ENCODE peak calls at places on chromosomes 4 and X, in four cellular contexts. One of them, this sample, is unnamed.

GRCh38 chr4:83011779-83012630 is 1.4 kb upstream of the LIN54 start:
- DNase-seq in CD4-positive, alpha-beta T cell: no peak
- DNase-seq in HFFc6: peak
- DNase-seq in K562: no peak
- DNase-seq in this sample: no peak

GRCh38 chr4:3721627-3722026 is 44.6 kb upstream of the ADRA2C start:
- DNase-seq in CD4-positive, alpha-beta T cell: no peak
- DNase-seq in K562: no peak
- DNase-seq in HFFc6: no peak
- DNase-seq in this sample: no peak

GRCh38 chr4:156773648-156774357 is 197.8 kb downstream of the PDGFC start:
- DNase-seq in K562: no peak
- DNase-seq in HFFc6: peak
- DNase-seq in CD4-positive, alpha-beta T cell: no peak
- DNase-seq in this sample: no peak

GRCh38 chr4:101604976-101605375 is 185.6 kb upstream of the BANK1 start:
- DNase-seq in HFFc6: no peak
- DNase-seq in K562: no peak
- DNase-seq in CD4-positive, alpha-beta T cell: no peak
- DNase-seq in this sample: no peak

GRCh38 chr4:38788327-38788726 is 5.5 kb upstream of the TLR10 start:
- DNase-seq in K562: no peak
- DNase-seq in CD4-positive, alpha-beta T cell: no peak
- DNase-seq in HFFc6: no peak
- DNase-seq in this sample: no peak

GRCh38 chr4:138981930-138982390 is 33.6 kb upstream of the NOCT start:
- DNase-seq in CD4-positive, alpha-beta T cell: no peak
- DNase-seq in HFFc6: peak
- DNase-seq in K562: no peak
- DNase-seq in this sample: no peak

GRCh38 chr4:186651624-186652023 is 72.0 kb downstream of the FAT1 start:
- DNase-seq in HFFc6: no peak
- DNase-seq in K562: no peak
- DNase-seq in CD4-positive, alpha-beta T cell: no peak
- DNase-seq in this sample: no peak

GRCh38 chr4:176981551-176981950 is 188.8 kb upstream of the VEGFC start:
- DNase-seq in K562: no peak
- DNase-seq in CD4-positive, alpha-beta T cell: no peak
- DNase-seq in HFFc6: no peak
- DNase-seq in this sample: no peak

GRCh38 chr4:76987685-76988084 is 38.1 kb downstream of the SEPTIN11 start:
- DNase-seq in HFFc6: no peak
- DNase-seq in K562: no peak
- DNase-seq in CD4-positive, alpha-beta T cell: no peak
- DNase-seq in this sample: no peak

GRCh38 chr4:55554453-55555030 is 7.8 kb upstream of the CLOCK start:
- DNase-seq in HFFc6: peak
- DNase-seq in K562: no peak
- DNase-seq in CD4-positive, alpha-beta T cell: no peak
- DNase-seq in this sample: no peak

GRCh38 chr4:1240721-1241465 is 8.0 kb downstream of the CTBP1 start:
- DNase-seq in CD4-positive, alpha-beta T cell: no peak
- DNase-seq in K562: no peak
- DNase-seq in HFFc6: no peak
- DNase-seq in this sample: no peak

GRCh38 chrX:123450217-123450616 is 266.1 kb downstream of the GRIA3 start:
- DNase-seq in CD4-positive, alpha-beta T cell: no peak
- DNase-seq in HFFc6: no peak
- DNase-seq in K562: peak
- DNase-seq in this sample: no peak
- TF ChIP-seq CTCF in CD4-positive, alpha-beta T cell: no peak
- TF ChIP-seq CTCF in HFFc6: peak
- TF ChIP-seq CTCF in K562: peak
- TF ChIP-seq CTCF in this sample: no peak

DNA sequence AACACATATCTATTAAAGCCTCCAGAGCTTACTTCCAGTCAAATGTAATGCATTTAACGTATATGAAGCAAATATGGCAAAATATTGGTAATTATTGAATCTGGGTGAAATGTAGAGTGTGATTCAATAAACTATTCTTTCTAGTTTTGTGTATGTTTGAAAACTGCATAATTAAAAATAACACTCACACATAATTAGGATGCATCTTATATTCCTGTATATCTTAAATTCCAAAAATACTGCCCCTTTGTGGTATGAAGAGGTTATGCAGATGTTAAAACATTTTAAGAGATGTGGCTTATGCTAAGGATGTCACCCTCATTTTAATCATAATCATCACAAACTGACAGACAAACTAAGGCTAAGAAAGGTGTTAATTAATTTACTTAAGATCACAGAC is 182.9 kb downstream of the COX18 start:
- DNase-seq in HFFc6: no peak
- DNase-seq in K562: peak
- DNase-seq in CD4-positive, alpha-beta T cell: no peak
- DNase-seq in this sample: no peak
- TF ChIP-seq CTCF in HFFc6: peak
- TF ChIP-seq CTCF in K562: peak
- TF ChIP-seq CTCF in CD4-positive, alpha-beta T cell: no peak
- TF ChIP-seq CTCF in this sample: no peak

DNA sequence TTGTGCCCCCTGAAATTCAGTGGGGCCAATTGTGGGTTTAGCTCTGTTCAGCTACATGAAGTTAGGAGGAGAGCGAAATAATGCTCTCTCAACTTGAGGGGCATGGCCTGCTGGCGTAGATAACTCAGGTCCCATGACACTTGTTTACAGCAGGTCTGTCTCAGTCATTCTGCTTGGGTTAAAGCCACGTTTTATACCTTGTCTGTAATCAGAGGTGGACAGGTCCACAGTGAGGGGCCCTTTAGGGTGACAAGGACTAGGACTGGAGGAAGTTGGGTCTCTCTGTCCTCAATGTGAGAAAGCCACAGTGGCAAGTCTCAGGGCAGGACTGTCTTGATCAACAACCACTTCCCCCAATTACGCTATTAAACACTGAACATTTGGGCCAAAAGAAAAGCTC is 49.0 kb downstream of the PDHA1 start:
- DNase-seq in HFFc6: no peak
- DNase-seq in CD4-positive, alpha-beta T cell: no peak
- DNase-seq in K562: peak
- DNase-seq in this sample: no peak
- TF ChIP-seq CTCF in HFFc6: no peak
- TF ChIP-seq CTCF in CD4-positive, alpha-beta T cell: no peak
- TF ChIP-seq CTCF in K562: no peak
- TF ChIP-seq CTCF in this sample: no peak

GRCh38 chr4:2418652-2419571 is at the start of gene CFAP99:
- DNase-seq in CD4-positive, alpha-beta T cell: peak
- DNase-seq in K562: peak
- DNase-seq in HFFc6: peak
- DNase-seq in this sample: peak
- TF ChIP-seq CTCF in CD4-positive, alpha-beta T cell: peak
- TF ChIP-seq CTCF in K562: peak
- TF ChIP-seq CTCF in HFFc6: peak
- TF ChIP-seq CTCF in this sample: no peak

GRCh38 chr4:142420461-142421095 is 425.5 kb downstream of the INPP4B start:
- DNase-seq in K562: no peak
- DNase-seq in HFFc6: no peak
- DNase-seq in CD4-positive, alpha-beta T cell: no peak
- DNase-seq in this sample: no peak

GRCh38 chr4:142416711-142417275 is 429.3 kb downstream of the INPP4B start:
- DNase-seq in K562: no peak
- DNase-seq in HFFc6: no peak
- DNase-seq in CD4-positive, alpha-beta T cell: no peak
- DNase-seq in this sample: no peak

GRCh38 chr4:142418697-142419096 is 427.4 kb downstream of the INPP4B start:
- DNase-seq in CD4-positive, alpha-beta T cell: no peak
- DNase-seq in K562: no peak
- DNase-seq in HFFc6: no peak
- DNase-seq in this sample: no peak

GRCh38 chr4:142416121-142416520 is 430.0 kb downstream of the INPP4B start:
- DNase-seq in HFFc6: no peak
- DNase-seq in K562: no peak
- DNase-seq in CD4-positive, alpha-beta T cell: no peak
- DNase-seq in this sample: no peak

GRCh38 chr4:142419712-142420111 is 426.4 kb downstream of the INPP4B start:
- DNase-seq in CD4-positive, alpha-beta T cell: no peak
- DNase-seq in HFFc6: no peak
- DNase-seq in K562: no peak
- DNase-seq in this sample: no peak
- TF ChIP-seq CTCF in CD4-positive, alpha-beta T cell: no peak
- TF ChIP-seq CTCF in HFFc6: no peak
- TF ChIP-seq CTCF in K562: no peak
- TF ChIP-seq CTCF in this sample: no peak

This sample was measured in activated B cell treated with CpG ODN at 0.5 μM for 24 hours.